ENCODE peak calls at places on chromosomes 13 and 19, in nine cellular contexts. J is MM.1S; M is skeletal muscle cell; D is fibroblast of pulmonary artery; R is BJ; L is AG04450; U is activated T-cell treated with anti-CD3 and anti-CD28 coated beads, Interleukin-2, amount 50 U/mL, for 24 hours; C is activated CD4-positive, alpha-beta T cell treated with anti-CD3 and anti-CD28 coated beads for 36 hours; Z is NCI-H1092 treated with DMSO at 0.1 percent for 48 hours. V is an unnamed sample.

GRCh38 chr13:47420568-47420967 is 523.7 kb upstream of the HTR2A start:
- DNase-seq in J (no peak), M (no peak), D (no peak), R (no peak), L (no peak), U (no peak), C (no peak), Z (no peak), V (no peak)

GRCh38 chr19:3375221-3376088 is 9.1 kb downstream of the NFIC start:
- DNase-seq in J (no peak), M (peak), D (peak), R (no peak), L (no peak), U (no peak), C (no peak), Z (no peak), V (no peak)

GRCh38 chr19:55437410-55437809 is 5.7 kb downstream of the SHISA7 start:
- DNase-seq in J (peak), M (no peak), D (peak), R (no peak), L (no peak), U (no peak), C (peak), Z (no peak), V (no peak)

GRCh38 chr19:48635263-48635965 is 1.8 kb downstream of the DBP start:
- DNase-seq in J (peak), M (no peak), D (peak), R (no peak), L (no peak), U (peak), C (peak), Z (peak), V (no peak)

GRCh38 chr19:7597689-7598088 is 2.0 kb downstream of the CAMSAP3 start:
- DNase-seq in J (no peak), M (no peak), D (no peak), R (no peak), L (no peak), U (no peak), C (no peak), Z (no peak), V (no peak)

GRCh38 chr13:54536112-54536511 is 1507.5 kb downstream of the OLFM4 start:
- DNase-seq in J (no peak), M (no peak), D (no peak), R (no peak), L (no peak), U (no peak), C (no peak), Z (peak), V (no peak)

GRCh38 chr13:30307194-30307965 is at the start of gene KATNAL1:
- DNase-seq in J (peak), M (peak), D (peak), R (no peak), L (no peak), U (no peak), C (peak), Z (peak), V (no peak)

GRCh38 chr13:59211636-59212035 is 952.1 kb downstream of the DIAPH3 start:
- DNase-seq in J (no peak), M (no peak), D (no peak), R (no peak), L (no peak), U (no peak), C (no peak), Z (no peak), V (no peak)

GRCh38 chr19:1241417-1242095 is at the start of gene ATP5F1D:
- DNase-seq in J (peak), M (peak), D (peak), R (no peak), L (peak), U (peak), C (peak), Z (peak), V (no peak)

GRCh38 chr19:5001547-5002131 is 32.7 kb downstream of the KDM4B start:
- DNase-seq in J (peak), M (no peak), D (peak), R (peak), L (no peak), U (peak), C (peak), Z (no peak), V (no peak)

GRCh38 chr13:109816112-109816978 is 30.0 kb upstream of the IRS2 start:
- DNase-seq in J (no peak), M (no peak), D (no peak), R (no peak), L (no peak), U (no peak), C (no peak), Z (peak), V (no peak)

GRCh38 chr13:51913421-51914136 is 51.8 kb downstream of the CCDC70 start:
- DNase-seq in J (no peak), M (no peak), D (no peak), R (no peak), L (no peak), U (no peak), C (no peak), Z (no peak), V (no peak)

GRCh38 chr13:93169980-93170379 is 56.6 kb upstream of the GPC6 start:
- DNase-seq in J (no peak), M (peak), D (peak), R (no peak), L (peak), U (no peak), C (no peak), Z (no peak), V (peak)

GRCh38 chr13:68440874-68441273 is 1210.7 kb upstream of the PCDH9 start:
- DNase-seq in J (no peak), M (no peak), D (no peak), R (no peak), L (no peak), U (no peak), C (no peak), Z (no peak), V (no peak)

GRCh38 chr19:57512845-57513244 is 13.1 kb downstream of the ZNF773 start:
- DNase-seq in J (no peak), M (no peak), D (peak), R (no peak), L (no peak), U (no peak), C (peak), Z (no peak), V (no peak)

GRCh38 chr13:48504606-48505369 is 28.1 kb downstream of the RCBTB2 start:
- DNase-seq in J (no peak), M (no peak), D (no peak), R (no peak), L (no peak), U (no peak), C (peak), Z (no peak), V (no peak)

GRCh38 chr13:34672631-34673030 is 269.4 kb upstream of the NBEA start:
- DNase-seq in J (no peak), M (no peak), D (no peak), R (no peak), L (no peak), U (no peak), C (no peak), Z (no peak), V (no peak)

GRCh38 chr13:93502071-93502470 is 275.5 kb downstream of the GPC6 start:
- DNase-seq in J (no peak), M (no peak), D (no peak), R (no peak), L (no peak), U (no peak), C (no peak), Z (no peak), V (no peak)

GRCh38 chr13:23654111-23655110 is 84.2 kb downstream of the TNFRSF19 start:
- DNase-seq in J (no peak), M (no peak), D (peak), R (no peak), L (no peak), U (no peak), C (no peak), Z (no peak), V (no peak)

GRCh38 chr19:42086770-42087550 is 11.0 kb downstream of the ZNF574 start:
- DNase-seq in J (no peak), M (no peak), D (no peak), R (no peak), L (no peak), U (no peak), C (no peak), Z (no peak), V (no peak)

GRCh38 chr19:56119585-56119978 is 1.5 kb downstream of the ZNF787 start:
- DNase-seq in J (no peak), M (no peak), D (no peak), R (no peak), L (no peak), U (no peak), C (no peak), Z (no peak), V (peak)

GRCh38 chr13:107252428-107252827 is 684.5 kb upstream of the ARGLU1 start:
- DNase-seq in J (no peak), M (no peak), D (no peak), R (no peak), L (no peak), U (no peak), C (no peak), Z (no peak), V (no peak)

GRCh38 chr13:43693639-43694038 is 93.1 kb downstream of the ENOX1 start:
- DNase-seq in J (no peak), M (no peak), D (no peak), R (no peak), L (no peak), U (no peak), C (no peak), Z (no peak), V (no peak)

GRCh38 chr19:11479470-11480080 is 1.3 kb downstream of the ELAVL3 start:
- DNase-seq in J (no peak), M (no peak), D (no peak), R (no peak), L (no peak), U (peak), C (peak), Z (peak), V (no peak)

GRCh38 chr19:29260477-29261317 is 47.7 kb upstream of the UQCRFS1 start:
- DNase-seq in J (peak), M (no peak), D (peak), R (no peak), L (no peak), U (no peak), C (peak), Z (peak), V (no peak)

GRCh38 chr19:35908977-35909683 is 1.0 kb upstream of the TYROBP start:
- DNase-seq in J (no peak), M (no peak), D (no peak), R (no peak), L (no peak), U (peak), C (no peak), Z (no peak), V (no peak)

GRCh38 chr19:46602392-46603194 is 1.5 kb downstream of the CALM3 start:
- DNase-seq in J (no peak), M (no peak), D (no peak), R (no peak), L (no peak), U (peak), C (peak), Z (no peak), V (no peak)

GRCh38 chr13:52786747-52787146 is 47.1 kb upstream of the CNMD start:
- DNase-seq in J (no peak), M (no peak), D (no peak), R (no peak), L (no peak), U (no peak), C (no peak), Z (no peak), V (no peak)

V was measured in AG04449.